ENCODE peak calls at places on chromosomes 12 and 14, in seven cellular contexts. D is body of pancreas, C is neuronal stem cell, X is tibial artery, M is fibroblast of lung, Q is IMR-90, N is prostate gland. W is an unnamed sample. For H3K4me1, the result is how much of the 10 kb centered on the place peaks cover.

GRCh38 chr14:55535521-55536207 is 44.3 kb upstream of the KTN1 start:
- DNase-seq in D (no peak), C (no peak), X (no peak), M (no peak), Q (peak), N (no peak), W (no peak)

GRCh38 chr14:21486640-21487087 is 9.7 kb downstream of the TOX4 start:
- DNase-seq in D (no peak), C (no peak), X (no peak), M (peak), Q (peak), N (no peak), W (no peak)

GRCh38 chr14:97109234-97109633 is 312.1 kb downstream of the VRK1 start:
- DNase-seq in D (no peak), C (no peak), X (no peak), M (no peak), Q (no peak), N (no peak), W (no peak)

GRCh38 chr14:93914278-93914677 is 12.9 kb upstream of the FAM181A start:
- DNase-seq in D (peak), C (no peak), X (no peak), M (no peak), Q (no peak), N (no peak), W (no peak)

GRCh38 chr12:92690601-92691000 is 12.2 kb upstream of the PLEKHG7 start:
- DNase-seq in D (no peak), C (no peak), X (no peak), M (no peak), Q (no peak), N (no peak), W (no peak)

GRCh38 chr12:16347391-16348298 is at the start of gene MGST1:
- DNase-seq in D (peak), C (peak), X (peak), M (peak), Q (peak), N (peak), W (no peak)

GRCh38 chr14:91607322-91608047 is 97.4 kb upstream of the PPP4R3A start:
- DNase-seq in D (no peak), C (no peak), X (no peak), M (no peak), Q (no peak), N (no peak), W (no peak)

GRCh38 chr12:53344824-53345485 is 8.8 kb upstream of the SP7 start:
- DNase-seq in D (peak), C (peak), X (peak), M (peak), Q (peak), N (peak), W (peak)

GRCh38 chr12:82952946-82953345 is 266.2 kb downstream of the TMTC2 start:
- DNase-seq in D (no peak), C (no peak), X (no peak), M (no peak), Q (no peak), N (peak), W (no peak)

GRCh38 chr14:88551094-88551870 is 3.5 kb downstream of the PTPN21 start:
- DNase-seq in D (peak), C (peak), X (peak), M (peak), Q (peak), N (peak), W (peak)

GRCh38 chr14:96852823-96853422 is 55.7 kb downstream of the VRK1 start:
- DNase-seq in D (peak), C (no peak), X (no peak), M (peak), Q (peak), N (no peak), W (no peak)

GRCh38 chr12:49865782-49866135 is 22.9 kb upstream of the BCDIN3D start:
- DNase-seq in D (no peak), C (no peak), X (no peak), M (no peak), Q (no peak), N (no peak), W (no peak)

GRCh38 chr12:55715833-55716581 is at the start of gene BLOC1S1:
- DNase-seq in D (peak), C (peak), X (peak), M (peak), Q (peak), N (peak), W (peak)

GRCh38 chr12:55712154-55712553 is 3.7 kb upstream of the BLOC1S1 start:
- DNase-seq in D (no peak), C (no peak), X (no peak), M (no peak), Q (no peak), N (no peak), W (no peak)

GRCh38 chr12:55715169-55715764 is 579 bp upstream of the BLOC1S1 start:
- DNase-seq in D (no peak), C (no peak), X (no peak), M (no peak), Q (no peak), N (no peak), W (no peak)

GRCh38 chr12:55713721-55714120 is 2.1 kb upstream of the BLOC1S1 start:
- DNase-seq in D (no peak), C (no peak), X (no peak), M (peak), Q (peak), N (no peak), W (no peak)

DNA sequence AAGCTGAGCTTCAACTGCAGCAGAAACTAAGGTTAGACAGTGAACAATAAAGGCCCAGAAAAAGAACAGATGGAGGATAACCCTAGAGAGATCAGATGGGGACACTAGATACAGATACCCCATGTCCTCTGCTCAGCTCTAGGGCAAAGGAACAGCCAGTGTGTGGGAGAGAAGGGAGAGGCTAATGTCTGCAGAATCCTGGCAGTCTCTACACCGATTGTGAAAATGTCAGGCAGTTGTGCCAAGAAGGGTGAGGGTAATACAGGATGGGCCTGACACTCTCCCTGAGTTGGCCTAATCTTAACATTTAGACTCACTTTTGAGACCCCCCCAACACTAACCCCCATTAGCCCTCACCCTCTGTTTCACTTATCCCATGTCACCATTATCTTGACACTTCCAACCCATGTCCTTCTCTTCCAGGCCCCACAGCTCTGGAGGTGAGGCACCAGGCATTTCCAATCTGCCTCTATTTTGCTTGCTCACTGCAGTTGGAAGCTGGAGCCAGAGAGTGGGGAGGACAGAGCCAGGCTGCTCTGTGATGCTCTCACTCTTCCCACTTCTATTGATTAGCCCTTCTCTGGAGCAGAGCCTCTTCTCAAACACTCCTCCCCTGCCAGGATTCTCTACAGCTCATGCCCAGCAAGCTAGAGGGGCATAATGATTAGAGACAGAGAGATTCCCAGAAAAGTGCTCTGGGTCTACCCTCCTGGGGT is 3.0 kb upstream of the BLOC1S1 start:
- DNase-seq in D (no peak), C (no peak), X (no peak), M (no peak), Q (no peak), N (no peak), W (no peak)
- H3K4me1 ChIP-seq in D (under half), C (under half), X (half or more), M (under half), Q (under half), N (under half), W (under half)

DNA sequence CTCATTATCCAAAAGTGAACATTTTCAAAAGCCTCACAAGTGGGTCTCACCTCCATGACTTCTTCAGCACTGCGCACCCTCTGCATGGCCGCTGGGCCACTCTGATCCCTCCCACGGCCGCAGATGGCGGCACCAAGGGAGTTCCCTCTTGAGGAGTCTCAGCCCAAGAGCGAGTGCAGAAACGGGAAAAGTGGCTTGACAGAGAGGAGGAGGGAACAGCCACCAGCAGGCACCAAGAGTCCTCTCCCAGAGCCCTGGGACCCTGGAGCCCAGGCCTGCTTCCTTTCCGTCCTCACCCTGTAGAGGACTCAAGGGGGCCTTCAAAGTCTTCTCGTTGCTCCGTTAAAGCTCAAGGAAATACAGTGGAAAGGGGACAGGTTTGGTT is 230.2 kb upstream of the DIO3 start:
- DNase-seq in D (no peak), C (no peak), X (no peak), M (no peak), Q (no peak), N (no peak), W (no peak)
- H3K4me3 ChIP-seq in D (no peak), C (no peak), X (no peak), M (no peak), Q (no peak), N (no peak), W (no peak)

GRCh38 chr14:67397536-67397935 is 14.4 kb downstream of the PLEK2 start:
- DNase-seq in D (no peak), C (no peak), X (no peak), M (no peak), Q (no peak), N (no peak), W (no peak)
- H3K4me1 ChIP-seq in D (under half), C (under half), X (under half), M (under half), Q (under half), N (under half), W (under half)

GRCh38 chr12:68305278-68305677 is 26.9 kb downstream of the MDM1 start:
- DNase-seq in D (no peak), C (no peak), X (no peak), M (no peak), Q (no peak), N (no peak), W (no peak)
- H3K4me3 ChIP-seq in D (no peak), C (no peak), X (no peak), M (no peak), Q (no peak), N (no peak), W (no peak)

DNA sequence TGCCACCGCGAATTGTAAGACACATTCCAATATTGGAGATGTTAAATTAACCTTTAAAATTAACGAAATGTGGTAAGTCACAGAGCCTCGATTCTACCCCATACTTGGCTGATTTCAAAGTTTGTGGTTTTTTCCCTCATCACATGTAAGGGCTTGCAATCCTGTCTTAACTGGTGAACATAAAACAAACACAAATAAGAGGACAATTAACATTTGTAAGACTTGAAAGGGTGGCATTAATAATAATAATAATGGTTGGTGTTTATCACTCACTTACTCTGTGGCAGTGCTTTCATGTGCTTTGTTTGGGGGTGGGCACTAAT is 26.6 kb downstream of the PPFIBP1 start:
- DNase-seq in D (no peak), C (no peak), X (no peak), M (peak), Q (no peak), N (no peak), W (no peak)
- H3K4me1 ChIP-seq in D (half or more), C (under half), X (half or more), M (under half), Q (under half), N (under half), W (under half)

GRCh38 chr12:42327227-42327590 is 1.2 kb downstream of the PPHLN1 start:
- DNase-seq in D (no peak), C (no peak), X (no peak), M (no peak), Q (no peak), N (no peak), W (no peak)
- H3K4me3 ChIP-seq in D (no peak), C (peak), X (peak), M (peak), Q (peak), N (peak), W (peak)

GRCh38 chr12:62860501-62861156 is 74.3 kb downstream of the PPM1H start:
- DNase-seq in D (no peak), C (no peak), X (no peak), M (peak), Q (peak), N (no peak), W (no peak)
- H3K4me1 ChIP-seq in D (under half), C (under half), X (half or more), M (under half), Q (under half), N (under half), W (under half)

DNA sequence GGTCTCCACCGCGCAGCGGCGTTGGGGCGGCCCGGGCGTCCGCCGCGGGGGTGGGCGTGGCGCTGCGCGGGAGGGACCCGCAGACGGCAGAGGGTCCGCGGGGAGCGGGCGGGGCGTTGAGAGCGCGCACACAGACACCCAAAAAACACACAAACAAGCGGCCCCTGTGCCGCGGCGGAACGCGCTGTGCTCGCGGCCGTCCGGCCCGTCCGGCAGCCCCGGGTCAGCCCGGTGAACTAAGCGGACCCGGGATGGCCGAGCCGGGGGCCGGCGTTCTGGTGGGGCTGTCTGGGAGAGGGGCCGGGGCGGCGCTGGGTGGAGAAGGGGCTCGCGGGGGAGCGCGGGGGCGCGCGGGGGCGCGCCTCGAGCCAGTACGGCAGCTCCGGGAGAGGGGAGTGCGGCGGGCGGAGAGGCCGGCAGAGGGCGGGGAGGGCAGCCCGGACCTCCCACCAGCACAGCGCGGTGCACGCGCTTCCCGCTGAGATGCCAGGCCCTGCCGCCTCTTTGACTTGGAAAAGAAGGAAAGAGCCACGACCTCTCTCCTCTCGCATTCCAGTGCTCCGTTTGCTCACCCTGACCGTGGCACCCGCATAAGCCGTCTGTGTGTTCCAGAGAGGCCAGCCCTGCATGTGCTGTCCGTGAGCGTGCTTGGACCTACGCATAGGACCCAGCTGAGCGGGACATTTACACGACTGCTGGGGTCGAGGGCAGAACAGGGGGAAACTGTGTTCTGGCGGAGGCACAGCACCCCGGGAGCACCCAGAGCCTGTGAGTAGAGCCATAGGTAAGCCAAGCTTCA is 10.3 kb downstream of the SLC6A12 start:
- DNase-seq in D (peak), C (peak), X (no peak), M (no peak), Q (no peak), N (no peak), W (no peak)
- H3K4me3 ChIP-seq in D (peak), C (peak), X (peak), M (peak), Q (peak), N (peak), W (no peak)

DNA sequence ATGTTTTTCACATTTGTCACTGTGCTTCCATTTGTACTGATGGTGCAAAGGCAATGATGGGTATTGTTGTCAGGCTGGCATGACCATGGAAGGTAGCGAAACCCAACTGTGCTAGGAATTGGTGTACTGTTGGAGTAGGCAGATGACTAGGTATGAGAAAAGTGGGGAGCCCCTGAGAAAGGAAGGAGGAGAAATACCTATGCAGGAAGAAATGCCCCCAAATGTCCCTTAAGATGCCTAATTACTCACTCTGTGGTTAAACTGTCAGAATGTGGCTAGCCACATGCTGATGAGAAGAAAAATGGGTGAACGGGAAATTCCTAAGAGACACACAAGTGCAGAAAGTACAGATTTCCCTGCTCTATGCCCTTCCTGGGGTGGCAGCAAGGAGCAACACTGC is 339.1 kb downstream of the TMEM132D start:
- DNase-seq in D (no peak), C (no peak), X (no peak), M (no peak), Q (no peak), N (no peak), W (no peak)
- H3K4me1 ChIP-seq in D (under half), C (under half), X (under half), M (under half), Q (under half), N (under half), W (under half)

GRCh38 chr14:28759056-28759657 is 7.4 kb upstream of the FOXG1 start:
- DNase-seq in D (no peak), C (no peak), X (no peak), M (no peak), Q (no peak), N (no peak), W (no peak)
- H3K4me3 ChIP-seq in D (no peak), C (no peak), X (no peak), M (peak), Q (no peak), N (no peak), W (no peak)

W was measured in CD4-positive, alpha-beta memory T cell.